ENCODE peak calls at places on chromosomes 12 and 14, in four cellular contexts. M, L, G and E are unnamed samples.

GRCh38 chr14:31059152-31059924 is 33.2 kb upstream of the STRN3 start:
- DNase-seq in G (no peak), M (peak; percentile 73), L (peak; percentile 87), E (no peak)

GRCh38 chr12:48878548-48878947 is 12.9 kb upstream of the RND1 start:
- DNase-seq in L (no peak), G (no peak), M (no peak), E (no peak)

GRCh38 chr12:118611770-118612169 is 235.4 kb downstream of the SUDS3 start:
- DNase-seq in L (no peak), M (no peak), G (no peak), E (no peak)

GRCh38 chr14:64704145-64704742 is at the start of gene PLEKHG3:
- DNase-seq in L (peak; percentile 69), G (peak; percentile 74), M (peak; percentile 75), E (peak; percentile 87)

GRCh38 chr12:123115409-123116111 is 35.3 kb downstream of the PITPNM2 start:
- DNase-seq in M (peak; percentile 91), G (no peak), L (peak; percentile 97), E (peak; percentile 61)

GRCh38 chr14:66043921-66044320 is 442.2 kb upstream of the CCDC196 start:
- DNase-seq in M (no peak), L (no peak), G (no peak), E (no peak)

GRCh38 chr12:110741371-110741770 is 1.3 kb downstream of the PPP1CC start:
- DNase-seq in G (no peak), M (no peak), L (no peak), E (no peak)

GRCh38 chr14:99520571-99521081 is 39.4 kb downstream of the CCNK start:
- DNase-seq in L (no peak), G (no peak), M (no peak), E (no peak)

GRCh38 chr12:112386726-112387125 is 4.5 kb upstream of the HECTD4 start:
- DNase-seq in G (no peak), L (peak; percentile 84), M (no peak), E (no peak)

GRCh38 chr12:123148223-123148622 is 2.7 kb downstream of the PITPNM2 start:
- DNase-seq in M (no peak), G (no peak), L (no peak), E (no peak)

GRCh38 chr12:49502590-49502989 is 36.2 kb upstream of the KCNH3 start:
- DNase-seq in L (peak; percentile 25), G (no peak), M (peak; percentile 25), E (no peak)

GRCh38 chr14:101509730-101510371 is 51.4 kb upstream of the DIO3 start:
- DNase-seq in G (no peak), L (no peak), M (no peak), E (no peak)

GRCh38 chr14:73238941-73239340 is 1.6 kb downstream of the PAPLN start:
- DNase-seq in M (no peak), G (no peak), L (no peak), E (no peak)

GRCh38 chr14:102474934-102475333 is 34.6 kb downstream of the ANKRD9 start:
- DNase-seq in G (no peak), L (peak; percentile 80), M (peak; percentile 26), E (peak; percentile 65)

GRCh38 chr14:91417134-91417982 is at the start of gene CCDC88C:
- DNase-seq in M (peak; percentile 23), G (peak; percentile 58), L (no peak), E (no peak)

DNA sequence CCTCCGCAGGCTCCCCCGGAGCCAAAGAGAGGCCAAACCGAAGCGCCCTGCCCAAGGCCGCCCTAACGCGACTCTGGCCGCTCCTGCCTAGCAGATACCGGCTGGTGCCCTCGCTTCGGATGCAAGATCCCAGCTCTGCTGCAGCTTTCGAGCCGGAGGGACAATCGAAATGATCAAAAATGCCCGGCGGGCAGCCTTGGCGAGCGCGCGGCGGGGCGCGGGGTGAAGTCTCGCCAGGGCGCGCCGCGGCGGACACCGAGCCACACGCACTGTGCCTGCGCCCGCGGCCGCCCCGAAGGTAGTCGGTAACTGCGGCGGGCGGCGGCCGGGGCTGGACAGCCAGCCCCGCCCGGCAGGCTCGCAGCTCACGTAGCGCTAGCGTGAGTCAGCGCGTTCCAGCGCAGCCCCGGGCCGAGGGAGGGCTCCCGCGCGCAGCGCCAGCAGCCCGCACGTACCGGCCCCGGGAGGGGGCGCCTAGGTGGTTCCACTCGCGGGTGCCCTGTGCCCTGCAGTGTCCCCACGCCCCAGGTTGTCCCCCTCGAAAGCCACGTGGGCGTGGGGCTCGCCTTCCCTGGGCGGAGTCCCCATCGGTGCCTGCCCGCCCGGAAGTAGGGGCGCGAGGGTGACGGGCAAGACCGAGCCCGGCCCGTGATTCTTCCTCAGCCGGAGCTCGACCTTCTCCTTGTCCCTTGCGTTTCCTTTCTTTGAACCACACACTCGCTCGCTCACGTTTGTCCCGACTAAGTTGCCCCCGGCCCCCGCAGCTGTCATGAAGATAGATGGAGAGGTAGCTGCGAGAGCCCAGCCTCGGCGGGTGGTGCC is 109.3 kb upstream of the EGLN3 start:
- DNase-seq in G (peak; percentile 47), M (peak; percentile 80), L (peak; percentile 50), E (peak; percentile 29)
- TF ChIP-seq CTCF in G (no peak), M (peak; percentile 24), L (peak; percentile 26), E (peak; percentile 21)

GRCh38 chr14:34301107-34301734 is 160.8 kb downstream of the SPTSSA start:
- DNase-seq in M (peak; percentile 40), G (peak; percentile 23), L (peak; percentile 12), E (no peak)
- TF ChIP-seq CTCF in M (peak; percentile 51), G (peak; percentile 84), L (peak; percentile 49), E (peak; percentile 76)

DNA sequence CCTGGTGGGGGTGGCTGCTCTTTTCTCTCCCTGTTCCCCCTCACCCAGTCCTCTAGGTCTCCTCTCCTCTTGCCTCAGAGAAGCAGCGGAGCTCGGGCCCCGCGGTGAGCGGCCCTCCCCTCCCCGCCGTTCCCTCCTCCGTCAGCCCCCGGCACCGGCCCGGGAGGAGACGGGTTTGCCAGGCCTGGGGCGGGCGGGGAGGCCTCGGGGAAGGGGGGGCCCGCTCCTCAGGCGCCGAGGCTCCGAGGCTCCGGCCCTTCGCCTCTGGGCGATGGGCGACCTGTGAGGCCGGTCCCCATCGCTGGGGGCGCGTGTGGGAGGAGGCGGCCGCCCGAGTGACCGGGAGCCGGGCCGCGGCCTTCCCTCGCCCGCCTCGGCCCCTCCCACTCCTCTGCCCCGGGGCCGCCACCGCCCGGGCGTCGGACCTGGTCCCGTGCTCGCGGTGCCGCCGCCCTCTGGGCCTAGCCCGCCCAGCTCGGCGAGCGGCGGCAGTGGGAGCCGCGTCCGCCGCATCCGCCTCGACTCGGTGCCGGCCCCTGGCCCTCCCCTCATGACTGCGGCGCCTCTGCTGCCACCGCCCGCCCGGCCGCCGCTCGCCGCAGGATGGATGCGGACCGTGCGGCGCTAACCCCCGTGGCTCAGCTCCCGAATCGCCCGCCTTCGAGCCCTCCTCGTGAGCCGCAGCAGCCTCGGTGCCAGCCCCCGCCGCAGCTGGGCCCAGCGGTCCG is 458 bp downstream of the WNK1 start:
- DNase-seq in M (peak; percentile 48), G (peak; percentile 55), L (peak; percentile 21), E (peak; percentile 30)
- TF ChIP-seq CTCF in M (no peak), G (peak; percentile 47), L (peak; percentile 18), E (no peak)

GRCh38 chr12:33942172-33942571 is 80.1 kb upstream of the ALG10 start:
- DNase-seq in M (no peak), L (no peak), G (no peak), E (no peak)
- TF ChIP-seq CTCF in M (no peak), L (no peak), G (peak; percentile 44), E (no peak)

DNA sequence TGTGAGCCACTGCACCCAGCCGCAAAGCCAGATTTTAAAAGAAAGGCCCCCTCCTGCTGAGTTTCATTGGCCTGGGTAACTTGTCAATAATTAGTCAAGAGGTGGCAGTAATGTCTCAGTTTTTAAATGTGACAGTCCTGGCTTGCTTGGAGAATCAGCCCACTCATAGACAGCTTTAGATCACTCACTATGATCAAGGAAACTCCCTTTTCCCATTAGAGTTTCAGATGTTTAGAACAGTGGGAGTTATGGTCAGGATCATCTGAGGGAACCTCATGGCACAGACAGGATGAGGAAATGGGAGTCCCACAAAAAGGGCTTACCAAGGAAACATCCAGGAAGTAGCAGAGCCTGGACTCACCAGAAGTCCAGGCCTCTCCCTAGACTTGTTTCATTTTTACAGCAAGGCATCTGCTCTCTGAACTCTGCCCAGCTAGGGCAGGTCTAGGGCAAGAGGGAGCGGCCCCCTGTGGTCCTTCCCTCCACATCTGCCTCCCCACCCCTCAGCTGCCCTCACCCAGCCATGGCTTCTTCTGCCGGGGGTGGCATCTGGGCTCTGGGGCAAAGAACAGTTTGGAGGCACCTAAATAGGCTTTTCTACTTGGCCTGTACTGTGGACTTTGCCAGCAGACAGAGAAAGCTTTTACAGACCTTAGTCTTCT is 11.2 kb downstream of the BCL2L14 start:
- DNase-seq in L (peak; percentile 55), M (peak; percentile 55), G (no peak), E (no peak)
- TF ChIP-seq CTCF in L (peak; percentile 46), M (peak; percentile 29), G (peak; percentile 56), E (peak; percentile 47)